ENCODE peak calls at places on chromosomes 5 and 9, in six cellular contexts. One of them, this sample, is unnamed.

GRCh38 chr5:16265141-16265540 is 85.5 kb upstream of the MARCHF11 start:
- DNase-seq in astrocyte of the spinal cord: no peak
- DNase-seq in A549: no peak
- DNase-seq in neural crest cell: no peak
- DNase-seq in stomach: no peak
- DNase-seq in mammary epithelial cell: no peak
- DNase-seq in this sample: no peak

GRCh38 chr5:126044111-126044668 is 379.0 kb upstream of the GRAMD2B start:
- DNase-seq in neural crest cell: no peak
- DNase-seq in stomach: no peak
- DNase-seq in A549: no peak
- DNase-seq in mammary epithelial cell: peak
- DNase-seq in astrocyte of the spinal cord: peak
- DNase-seq in this sample: no peak

GRCh38 chr5:3606121-3606831 is 10.6 kb downstream of the IRX1 start:
- DNase-seq in stomach: no peak
- DNase-seq in A549: no peak
- DNase-seq in mammary epithelial cell: no peak
- DNase-seq in neural crest cell: no peak
- DNase-seq in astrocyte of the spinal cord: no peak
- DNase-seq in this sample: no peak

GRCh38 chr5:95664204-95664786 is 17.7 kb downstream of the RFESD start:
- DNase-seq in stomach: no peak
- DNase-seq in neural crest cell: peak
- DNase-seq in astrocyte of the spinal cord: peak
- DNase-seq in A549: no peak
- DNase-seq in mammary epithelial cell: peak
- DNase-seq in this sample: peak

GRCh38 chr5:107672212-107673105 is 1.7 kb upstream of the EFNA5 start:
- DNase-seq in neural crest cell: peak
- DNase-seq in mammary epithelial cell: peak
- DNase-seq in astrocyte of the spinal cord: peak
- DNase-seq in A549: peak
- DNase-seq in stomach: peak
- DNase-seq in this sample: peak

GRCh38 chr5:16937023-16937379 is 913 bp upstream of the MYO10 start:
- DNase-seq in stomach: peak
- DNase-seq in A549: no peak
- DNase-seq in mammary epithelial cell: peak
- DNase-seq in astrocyte of the spinal cord: no peak
- DNase-seq in neural crest cell: no peak
- DNase-seq in this sample: peak

GRCh38 chr5:157592594-157592993 is 17.0 kb upstream of the ADAM19 start:
- DNase-seq in mammary epithelial cell: no peak
- DNase-seq in A549: no peak
- DNase-seq in astrocyte of the spinal cord: no peak
- DNase-seq in neural crest cell: no peak
- DNase-seq in stomach: no peak
- DNase-seq in this sample: no peak

GRCh38 chr9:89684218-89684617 is 79.4 kb downstream of the GADD45G start:
- DNase-seq in neural crest cell: no peak
- DNase-seq in stomach: no peak
- DNase-seq in A549: no peak
- DNase-seq in astrocyte of the spinal cord: no peak
- DNase-seq in mammary epithelial cell: no peak
- DNase-seq in this sample: no peak

GRCh38 chr9:35976726-35977125 is 18.8 kb upstream of the OR2S2 start:
- DNase-seq in stomach: no peak
- DNase-seq in A549: no peak
- DNase-seq in mammary epithelial cell: no peak
- DNase-seq in astrocyte of the spinal cord: no peak
- DNase-seq in neural crest cell: no peak
- DNase-seq in this sample: no peak

GRCh38 chr5:5421149-5421960 is 1.1 kb upstream of the ICE1 start:
- DNase-seq in A549: no peak
- DNase-seq in astrocyte of the spinal cord: peak
- DNase-seq in mammary epithelial cell: peak
- DNase-seq in stomach: no peak
- DNase-seq in neural crest cell: no peak
- DNase-seq in this sample: peak

GRCh38 chr9:79663878-79664277 is 92.1 kb downstream of the TLE4 start:
- DNase-seq in mammary epithelial cell: no peak
- DNase-seq in astrocyte of the spinal cord: no peak
- DNase-seq in stomach: no peak
- DNase-seq in neural crest cell: no peak
- DNase-seq in A549: no peak
- DNase-seq in this sample: no peak

GRCh38 chr5:163564321-163564924 is 59.0 kb downstream of the MAT2B start:
- DNase-seq in stomach: peak
- DNase-seq in neural crest cell: peak
- DNase-seq in mammary epithelial cell: peak
- DNase-seq in astrocyte of the spinal cord: peak
- DNase-seq in A549: peak
- DNase-seq in this sample: peak

GRCh38 chr5:14414007-14414406 is 167.6 kb upstream of the OTULINL start:
- DNase-seq in mammary epithelial cell: no peak
- DNase-seq in neural crest cell: no peak
- DNase-seq in astrocyte of the spinal cord: no peak
- DNase-seq in stomach: no peak
- DNase-seq in A549: no peak
- DNase-seq in this sample: no peak

GRCh38 chr9:69554945-69555344 is 117.2 kb downstream of the APBA1 start:
- DNase-seq in mammary epithelial cell: peak
- DNase-seq in neural crest cell: no peak
- DNase-seq in A549: no peak
- DNase-seq in stomach: no peak
- DNase-seq in astrocyte of the spinal cord: peak
- DNase-seq in this sample: peak

GRCh38 chr9:60546406-60546805 is 367.8 kb upstream of the SPATA31A5 start:
- DNase-seq in A549: no peak
- DNase-seq in neural crest cell: no peak
- DNase-seq in mammary epithelial cell: no peak
- DNase-seq in astrocyte of the spinal cord: no peak
- DNase-seq in stomach: no peak
- DNase-seq in this sample: no peak

GRCh38 chr9:115883467-115884329 is 269.9 kb upstream of the PAPPA start:
- DNase-seq in neural crest cell: peak
- DNase-seq in astrocyte of the spinal cord: peak
- DNase-seq in mammary epithelial cell: peak
- DNase-seq in A549: peak
- DNase-seq in stomach: peak
- DNase-seq in this sample: peak

GRCh38 chr5:66793049-66793448 is 196.9 kb downstream of the MAST4 start:
- DNase-seq in stomach: no peak
- DNase-seq in A549: no peak
- DNase-seq in mammary epithelial cell: no peak
- DNase-seq in astrocyte of the spinal cord: no peak
- DNase-seq in neural crest cell: no peak
- DNase-seq in this sample: no peak

GRCh38 chr5:66796306-66797292 is 200.4 kb downstream of the MAST4 start:
- DNase-seq in neural crest cell: no peak
- DNase-seq in mammary epithelial cell: no peak
- DNase-seq in A549: peak
- DNase-seq in stomach: no peak
- DNase-seq in astrocyte of the spinal cord: peak
- DNase-seq in this sample: peak
- TF ChIP-seq CTCF in neural crest cell: peak
- TF ChIP-seq CTCF in mammary epithelial cell: no peak
- TF ChIP-seq CTCF in A549: no peak
- TF ChIP-seq CTCF in stomach: no peak
- TF ChIP-seq CTCF in astrocyte of the spinal cord: peak
- TF ChIP-seq CTCF in this sample: peak

GRCh38 chr9:13899924-13900323 is 414.0 kb downstream of the NFIB start:
- DNase-seq in stomach: no peak
- DNase-seq in mammary epithelial cell: no peak
- DNase-seq in neural crest cell: no peak
- DNase-seq in A549: no peak
- DNase-seq in astrocyte of the spinal cord: no peak
- DNase-seq in this sample: peak

GRCh38 chr9:13900449-13900848 is 413.5 kb downstream of the NFIB start:
- DNase-seq in mammary epithelial cell: peak
- DNase-seq in stomach: no peak
- DNase-seq in neural crest cell: no peak
- DNase-seq in astrocyte of the spinal cord: no peak
- DNase-seq in A549: no peak
- DNase-seq in this sample: peak

GRCh38 chr9:13898957-13899356 is 415.0 kb downstream of the NFIB start:
- DNase-seq in A549: no peak
- DNase-seq in stomach: no peak
- DNase-seq in astrocyte of the spinal cord: no peak
- DNase-seq in mammary epithelial cell: no peak
- DNase-seq in neural crest cell: no peak
- DNase-seq in this sample: peak

GRCh38 chr9:13896922-13897835 is 416.8 kb downstream of the NFIB start:
- DNase-seq in A549: no peak
- DNase-seq in astrocyte of the spinal cord: no peak
- DNase-seq in stomach: no peak
- DNase-seq in mammary epithelial cell: no peak
- DNase-seq in neural crest cell: no peak
- DNase-seq in this sample: no peak

DNA sequence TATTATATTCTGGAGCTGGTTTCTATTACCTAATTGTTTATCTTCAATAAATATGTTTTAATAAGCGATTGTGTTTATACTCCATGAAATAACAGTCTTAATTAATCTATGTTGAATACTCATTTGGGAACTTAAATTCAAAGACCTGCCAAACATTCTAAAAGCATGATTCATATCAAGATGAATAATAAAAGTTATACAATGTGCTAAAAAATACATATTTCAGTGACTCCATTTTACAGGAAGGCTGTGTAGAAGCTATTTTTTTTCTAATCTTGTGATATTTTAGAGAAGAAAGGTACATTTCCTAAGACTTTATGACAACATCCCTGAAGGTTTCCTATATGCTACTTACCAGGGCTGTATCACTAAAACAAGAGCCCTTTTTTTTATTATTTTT is 417.9 kb downstream of the NFIB start:
- DNase-seq in stomach: no peak
- DNase-seq in astrocyte of the spinal cord: no peak
- DNase-seq in mammary epithelial cell: peak
- DNase-seq in neural crest cell: no peak
- DNase-seq in A549: no peak
- DNase-seq in this sample: peak
- TF ChIP-seq CTCF in stomach: no peak
- TF ChIP-seq CTCF in astrocyte of the spinal cord: no peak
- TF ChIP-seq CTCF in mammary epithelial cell: no peak
- TF ChIP-seq CTCF in neural crest cell: no peak
- TF ChIP-seq CTCF in A549: no peak
- TF ChIP-seq CTCF in this sample: no peak

DNA sequence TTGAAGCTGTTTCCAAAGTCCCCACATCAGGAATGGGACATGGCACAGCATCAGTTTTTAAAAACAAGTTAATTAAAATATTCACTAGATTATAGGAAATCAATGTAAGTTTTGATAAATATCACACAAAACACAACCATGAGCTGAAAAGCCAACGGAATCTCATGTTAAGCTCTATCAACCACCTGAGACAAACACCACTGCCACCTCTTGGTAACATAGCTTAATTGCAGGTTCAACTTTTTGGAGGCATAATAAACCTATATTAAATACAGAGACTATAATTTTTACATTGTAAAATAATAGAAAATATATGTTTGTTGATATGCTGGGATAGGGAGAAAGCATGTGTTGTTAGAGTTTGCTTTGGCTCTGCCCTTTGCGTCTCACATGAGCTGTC is 126.1 kb downstream of the SV2C start:
- DNase-seq in astrocyte of the spinal cord: no peak
- DNase-seq in stomach: no peak
- DNase-seq in neural crest cell: no peak
- DNase-seq in mammary epithelial cell: no peak
- DNase-seq in A549: no peak
- DNase-seq in this sample: peak
- TF ChIP-seq CTCF in astrocyte of the spinal cord: no peak
- TF ChIP-seq CTCF in stomach: no peak
- TF ChIP-seq CTCF in neural crest cell: peak
- TF ChIP-seq CTCF in mammary epithelial cell: no peak
- TF ChIP-seq CTCF in A549: peak
- TF ChIP-seq CTCF in this sample: peak

GRCh38 chr9:114384836-114385411 is 2.9 kb downstream of the AKNA start:
- DNase-seq in stomach: no peak
- DNase-seq in A549: no peak
- DNase-seq in neural crest cell: no peak
- DNase-seq in astrocyte of the spinal cord: no peak
- DNase-seq in mammary epithelial cell: no peak
- DNase-seq in this sample: no peak
- TF ChIP-seq CTCF in stomach: no peak
- TF ChIP-seq CTCF in A549: no peak
- TF ChIP-seq CTCF in neural crest cell: no peak
- TF ChIP-seq CTCF in astrocyte of the spinal cord: no peak
- TF ChIP-seq CTCF in mammary epithelial cell: no peak
- TF ChIP-seq CTCF in this sample: no peak

DNA sequence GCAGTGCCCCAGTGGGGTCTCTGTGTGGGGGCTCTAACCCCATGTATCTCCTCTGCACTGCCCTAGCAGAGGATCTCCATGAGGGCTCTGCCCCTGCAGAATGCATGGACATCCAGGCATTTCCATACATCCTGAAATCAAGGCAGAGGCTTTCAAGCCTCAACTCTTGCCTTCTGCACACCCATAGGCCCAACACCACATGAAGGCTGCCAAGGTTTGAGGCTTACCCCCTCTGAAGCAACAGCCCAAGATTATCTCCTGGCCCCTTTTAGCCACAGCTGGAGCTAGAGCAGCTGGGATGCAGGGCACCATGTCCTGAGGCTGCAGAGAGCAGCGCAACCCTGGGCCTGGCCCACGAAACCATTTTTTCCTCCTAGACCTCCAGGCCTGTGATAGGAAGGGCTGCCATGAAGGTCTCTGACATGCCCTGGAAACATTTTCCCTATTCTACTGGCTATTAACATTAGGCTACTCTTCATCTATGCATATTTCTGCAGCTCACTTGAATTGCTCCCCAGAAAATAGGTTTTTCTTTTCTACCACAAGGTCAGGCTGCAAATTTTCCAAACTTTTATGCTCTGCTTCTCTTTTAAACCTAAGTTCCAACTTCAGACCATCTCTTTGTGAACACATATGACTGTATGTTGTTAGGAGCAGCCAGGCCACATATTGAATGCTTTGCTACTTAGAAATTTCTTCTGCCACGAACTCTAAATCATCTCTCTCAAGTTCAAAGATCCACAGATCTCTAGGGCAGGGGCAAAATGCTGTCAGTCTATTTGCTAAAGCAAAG is 18.4 kb downstream of the NR3C1 start:
- DNase-seq in neural crest cell: no peak
- DNase-seq in stomach: no peak
- DNase-seq in A549: no peak
- DNase-seq in astrocyte of the spinal cord: no peak
- DNase-seq in mammary epithelial cell: no peak
- DNase-seq in this sample: no peak
- TF ChIP-seq CTCF in neural crest cell: no peak
- TF ChIP-seq CTCF in stomach: no peak
- TF ChIP-seq CTCF in A549: no peak
- TF ChIP-seq CTCF in astrocyte of the spinal cord: no peak
- TF ChIP-seq CTCF in mammary epithelial cell: no peak
- TF ChIP-seq CTCF in this sample: no peak

This sample was measured in MCF 10A.